ENCODE peak calls at places on chromosomes 4 and X, in four cellular contexts. B is GM10248, A is mesendoderm, Y is astrocyte of the spinal cord. T is an unnamed sample.

GRCh38 chrX:10754445-10754844 is 134.1 kb upstream of the MID1 start:
- DNase-seq in B (no peak), A (peak; percentile 29), Y (no peak), T (no peak)

GRCh38 chrX:50697691-50698090 is 116.3 kb downstream of the SHROOM4 start:
- DNase-seq in B (no peak), A (peak; percentile 85), Y (peak; percentile 80), T (no peak)

GRCh38 chr4:6475492-6476020 is 3.1 kb upstream of the PPP2R2C start:
- DNase-seq in B (no peak), A (no peak), Y (no peak), T (no peak)

GRCh38 chr4:166991162-166991561 is 243.1 kb downstream of the SPOCK3 start:
- DNase-seq in B (no peak), A (no peak), Y (no peak), T (no peak)

GRCh38 chr4:73740353-73740778 is at the start of gene CXCL8:
- DNase-seq in B (no peak), A (peak; percentile 13), Y (peak; percentile 94), T (peak; percentile 67)

GRCh38 chr4:121777625-121778024 is 12.7 kb upstream of the SMIM43 start:
- DNase-seq in B (no peak), A (no peak), Y (no peak), T (no peak)

GRCh38 chrX:124217289-124218251 is 114.9 kb upstream of the TEX13D start:
- DNase-seq in B (peak; percentile 7), A (peak; percentile 91), Y (peak; percentile 37), T (no peak)

GRCh38 chr4:184400891-184401290 is 73.5 kb downstream of the IRF2 start:
- DNase-seq in B (no peak), A (no peak), Y (no peak), T (peak; percentile 19)

GRCh38 chr4:126938023-126938422 is 694.7 kb upstream of the INTU start:
- DNase-seq in B (no peak), A (no peak), Y (no peak), T (no peak)

GRCh38 chrX:78092296-78092695 is 11.8 kb upstream of the PGK1 start:
- DNase-seq in B (no peak), A (peak; percentile 79), Y (peak; percentile 62), T (no peak)

GRCh38 chr4:39205000-39205399 is 22.7 kb downstream of the WDR19 start:
- DNase-seq in B (no peak), A (no peak), Y (no peak), T (peak; percentile 13)